ENCODE peak calls at places on chromosome 2, in six cellular contexts. Y is ACHN; X is HEK293T; G is heart right ventricle; J is EL; M is CD4-positive, alpha-beta T cell. A is an unnamed sample.
A peak's percentile ranks its signal among the peaks of the same experiment; 100 is the strongest.

GRCh38 chr2:224041554-224041953 is 2.5 kb upstream of the SERPINE2 start:
- DNase-seq in Y (no peak), X (no peak), G (no peak), J (no peak), M (no peak), A (no peak)

GRCh38 chr2:96549967-96550786 is 13.6 kb downstream of the ARID5A start:
- DNase-seq in Y (no peak), X (peak; percentile 38), G (no peak), J (no peak), M (no peak), A (no peak)

GRCh38 chr2:172861632-172862031 is 126.0 kb downstream of the RAPGEF4 start:
- DNase-seq in Y (no peak), X (no peak), G (no peak), J (no peak), M (no peak), A (no peak)

GRCh38 chr2:38438133-38438532 is 61.1 kb upstream of the ATL2 start:
- DNase-seq in Y (no peak), X (no peak), G (no peak), J (no peak), M (no peak), A (no peak)

GRCh38 chr2:239700946-239701345 is 300.1 kb upstream of the HDAC4 start:
- DNase-seq in Y (no peak), X (no peak), G (no peak), J (no peak), M (peak; percentile 11), A (no peak)

GRCh38 chr2:13522917-13523821 is 806.4 kb downstream of the TRIB2 start:
- DNase-seq in Y (no peak), X (no peak), G (no peak), J (no peak), M (no peak), A (no peak)

GRCh38 chr2:28342081-28342967 is 50.3 kb upstream of the FOSL2 start:
- DNase-seq in Y (peak; percentile 8), X (no peak), G (peak; percentile 43), J (peak; percentile 77), M (no peak), A (peak; percentile 77)

GRCh38 chr2:172510083-172510482 is 45.8 kb upstream of the PDK1 start:
- DNase-seq in Y (no peak), X (no peak), G (no peak), J (no peak), M (no peak), A (no peak)

A was measured in Right ventricle myocardium inferior.